ENCODE peak calls at places on chromosomes 7 and 10, in ten cellular contexts. U, Q, K, Z, A, G, L, E, R and P are unnamed samples.

GRCh38 chr7:108016841-108017775 is 14.1 kb upstream of the LAMB1 start:
- DNase-seq in U (no peak), Q (peak; percentile 69), K (peak; percentile 46), Z (no peak), A (no peak), G (peak; percentile 75), L (peak; percentile 64), E (no peak), R (no peak), P (no peak)

GRCh38 chr7:132508724-132509348 is 67.4 kb downstream of the PLXNA4 start:
- DNase-seq in U (no peak), Q (no peak), K (peak; percentile 16), Z (no peak), A (no peak), G (no peak), L (no peak), E (no peak), R (no peak), P (no peak)

GRCh38 chr10:119348516-119349240 is 141.3 kb downstream of the GRK5 start:
- DNase-seq in U (no peak), Q (peak; percentile 30), K (no peak), Z (peak; percentile 66), A (no peak), G (no peak), L (peak; percentile 58), E (no peak), R (no peak), P (no peak)

GRCh38 chr7:50197547-50197946 is 104.5 kb upstream of the ZPBP start:
- DNase-seq in U (no peak), Q (no peak), K (peak; percentile 69), Z (no peak), A (no peak), G (peak; percentile 65), L (no peak), E (no peak), R (no peak), P (no peak)

GRCh38 chr10:132511692-132512442 is 25.7 kb upstream of the INPP5A start:
- DNase-seq in U (no peak), Q (no peak), K (no peak), Z (no peak), A (no peak), G (no peak), L (no peak), E (peak; percentile 42), R (peak; percentile 7), P (no peak)

GRCh38 chr7:48976850-48977249 is 52.5 kb downstream of the CDC14C start:
- DNase-seq in U (no peak), Q (no peak), K (no peak), Z (no peak), A (no peak), G (no peak), L (no peak), E (no peak), R (no peak), P (no peak)

GRCh38 chr10:30040597-30040996 is 18.8 kb downstream of the JCAD start:
- DNase-seq in U (no peak), Q (no peak), K (no peak), Z (no peak), A (no peak), G (no peak), L (no peak), E (no peak), R (no peak), P (no peak)

GRCh38 chr7:34655384-34655783 is 2.6 kb upstream of the NPSR1 start:
- DNase-seq in U (no peak), Q (no peak), K (peak; percentile 40), Z (no peak), A (no peak), G (no peak), L (no peak), E (no peak), R (no peak), P (no peak)

GRCh38 chr10:122999347-122999746 is 9.2 kb downstream of the IKZF5 start:
- DNase-seq in U (no peak), Q (no peak), K (no peak), Z (no peak), A (no peak), G (peak; percentile 5), L (no peak), E (no peak), R (no peak), P (no peak)

GRCh38 chr7:112056409-112056808 is 149.8 kb downstream of the DOCK4 start:
- DNase-seq in U (no peak), Q (peak; percentile 51), K (no peak), Z (no peak), A (no peak), G (no peak), L (no peak), E (no peak), R (no peak), P (no peak)

GRCh38 chr7:50156746-50157145 is 63.7 kb upstream of the ZPBP start:
- DNase-seq in U (no peak), Q (no peak), K (no peak), Z (no peak), A (no peak), G (no peak), L (no peak), E (no peak), R (no peak), P (no peak)

GRCh38 chr10:61588770-61589211 is 73.9 kb upstream of the CABCOCO1 start:
- DNase-seq in U (no peak), Q (no peak), K (no peak), Z (no peak), A (no peak), G (peak; percentile 33), L (peak; percentile 19), E (no peak), R (no peak), P (no peak)

GRCh38 chr7:159197066-159197975 is 52.7 kb upstream of the VIPR2 start:
- DNase-seq in U (no peak), Q (no peak), K (peak; percentile 23), Z (no peak), A (peak; percentile 23), G (no peak), L (no peak), E (no peak), R (peak; percentile 11), P (no peak)

DNA sequence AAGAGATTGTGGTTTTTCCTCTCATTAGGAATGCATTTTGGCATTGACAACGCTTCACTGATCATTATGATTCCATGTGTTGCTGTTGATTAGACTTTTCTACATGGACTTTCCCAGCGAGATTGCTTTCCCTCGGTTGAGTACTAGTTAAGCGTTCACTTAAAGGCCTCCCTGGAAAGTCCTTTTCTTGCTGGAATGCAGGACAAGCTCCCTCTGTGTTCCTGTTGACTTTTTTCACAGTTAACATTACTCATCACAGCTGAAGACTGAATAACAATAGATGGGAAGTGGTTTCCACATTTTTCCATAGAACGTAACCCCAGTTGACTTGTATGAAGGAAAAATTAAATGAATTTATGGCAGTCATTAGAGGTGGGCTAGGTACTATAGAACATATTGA is 2.6 kb upstream of the CAV1 start:
- DNase-seq in U (no peak), Q (peak; percentile 83), K (peak; percentile 66), Z (no peak), A (no peak), G (peak; percentile 88), L (peak; percentile 97), E (no peak), R (no peak), P (no peak)
- H3K4me3 ChIP-seq in U (no peak overlapping the region), Q (no peak overlapping the region), K (no peak overlapping the region), Z (no peak overlapping the region), A (no peak overlapping the region), G (peak overlapping the region; percentile 26), L (no peak overlapping the region), E (no peak overlapping the region), R (no peak overlapping the region), P (no peak overlapping the region)

GRCh38 chr10:117807441-117807840 is 239.3 kb downstream of the RAB11FIP2 start:
- DNase-seq in U (no peak), Q (no peak), K (no peak), Z (no peak), A (no peak), G (no peak), L (no peak), E (no peak), R (no peak), P (no peak)

GRCh38 chr10:117804470-117805011 is 242.2 kb downstream of the RAB11FIP2 start:
- DNase-seq in U (peak; percentile 12), Q (peak; percentile 31), K (no peak), Z (no peak), A (no peak), G (no peak), L (no peak), E (no peak), R (no peak), P (peak; percentile 52)

GRCh38 chr10:117801691-117802090 is 245.1 kb downstream of the RAB11FIP2 start:
- DNase-seq in U (no peak), Q (no peak), K (no peak), Z (no peak), A (no peak), G (no peak), L (no peak), E (no peak), R (no peak), P (no peak)

GRCh38 chr10:117805191-117805590 is 241.6 kb downstream of the RAB11FIP2 start:
- DNase-seq in U (no peak), Q (no peak), K (no peak), Z (no peak), A (no peak), G (no peak), L (no peak), E (no peak), R (no peak), P (no peak)
- H3K27ac ChIP-seq in U (peak overlapping the region; percentile 69), Q (no peak overlapping the region), K (no peak overlapping the region), Z (no peak overlapping the region), A (no peak overlapping the region), G (no peak overlapping the region), L (no peak overlapping the region), E (no peak overlapping the region), R (no peak overlapping the region), P (no peak overlapping the region)

DNA sequence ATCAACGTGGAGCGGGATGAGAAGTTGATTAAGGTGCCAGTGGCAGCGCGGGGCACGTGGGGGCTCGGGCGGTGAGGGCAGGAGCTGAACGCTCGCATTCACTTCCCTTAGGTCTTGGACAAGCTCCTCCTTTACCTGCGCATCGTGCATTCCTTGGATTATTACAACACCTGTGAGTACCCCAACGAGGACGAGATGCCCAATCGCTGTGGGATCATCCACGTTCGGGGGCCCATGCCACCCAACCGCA is 2.7 kb downstream of the UFSP1 start:
- DNase-seq in U (no peak), Q (no peak), K (no peak), Z (no peak), A (no peak), G (no peak), L (no peak), E (no peak), R (no peak), P (no peak)
- H3K4me3 ChIP-seq in U (no peak overlapping the region), Q (no peak overlapping the region), K (no peak overlapping the region), Z (no peak overlapping the region), A (peak overlapping the region; percentile 74), G (no peak overlapping the region), L (no peak overlapping the region), E (no peak overlapping the region), R (no peak overlapping the region), P (no peak overlapping the region)

DNA sequence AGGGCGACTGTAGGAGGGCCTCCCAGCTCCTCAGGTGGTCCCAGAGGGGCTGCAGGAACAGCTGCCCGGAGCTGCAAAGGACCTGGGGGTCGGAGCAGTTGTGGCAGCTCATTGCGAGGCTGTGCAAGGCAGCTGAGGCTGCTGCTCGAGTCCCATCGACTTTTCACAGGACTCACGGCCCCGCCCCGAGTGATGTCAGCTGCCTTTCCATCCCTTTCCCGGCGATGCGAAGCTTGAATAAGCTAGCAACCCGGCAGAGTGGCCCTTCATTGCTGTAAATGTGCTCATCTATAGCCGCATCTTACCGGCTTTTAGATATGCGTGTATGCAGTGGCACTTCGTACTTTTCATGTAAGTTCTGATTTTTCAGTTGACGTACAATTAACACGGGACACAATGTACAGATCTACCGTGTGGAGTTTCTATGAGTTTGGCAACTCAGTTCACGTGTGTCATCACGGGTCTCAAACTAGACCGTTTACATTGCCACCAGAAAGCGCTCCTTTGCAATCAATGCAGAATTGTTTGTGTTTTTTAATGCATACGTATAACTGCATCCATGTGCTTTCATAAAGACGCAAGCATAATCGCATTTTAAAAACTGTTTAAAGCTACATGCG is at the start of gene CH25H:
- DNase-seq in U (peak; percentile 50), Q (peak; percentile 96), K (peak; percentile 86), Z (peak; percentile 67), A (peak; percentile 20), G (peak; percentile 14), L (peak; percentile 78), E (peak; percentile 85), R (peak; percentile 70), P (peak; percentile 84)
- H3K27ac ChIP-seq in U (peak within 1 kb of the TSS; percentile 41), Q (peak within 1 kb of the TSS; percentile 62), K (no peak within 1 kb of the TSS), Z (peak within 1 kb of the TSS; percentile 79), A (no peak within 1 kb of the TSS), G (no peak within 1 kb of the TSS), L (peak within 1 kb of the TSS; percentile 49), E (no peak within 1 kb of the TSS), R (peak within 1 kb of the TSS; percentile 58), P (peak within 1 kb of the TSS; percentile 75)